ENCODE peak calls at places on chromosomes 2 and 18, in six cellular contexts. D, G, F, C, Y and J are unnamed samples.
A peak's percentile ranks its signal among the peaks of the same experiment; 100 is the strongest.

GRCh38 chr2:127669056-127669455 is 6.3 kb downstream of the LIMS2 start:
- DNase-seq in C (no peak), Y (no peak), F (no peak), G (no peak), D (no peak), J (no peak)

GRCh38 chr2:62344472-62344871 is 148.6 kb downstream of the B3GNT2 start:
- DNase-seq in G (no peak), F (peak; percentile 9), D (peak; percentile 95), C (no peak), Y (no peak), J (no peak)

GRCh38 chr18:3666526-3667254 is 216.7 kb downstream of the TGIF1 start:
- DNase-seq in G (no peak), C (no peak), F (no peak), D (no peak), Y (no peak), J (no peak)

GRCh38 chr2:162520959-162521358 is 177.0 kb downstream of the GCA start:
- DNase-seq in F (no peak), G (no peak), D (peak; percentile 5), C (no peak), Y (no peak), J (no peak)

GRCh38 chr2:112582314-112582746 is 2.1 kb upstream of the CHCHD5 start:
- DNase-seq in Y (no peak), D (peak; percentile 59), C (peak; percentile 82), F (no peak), G (no peak), J (no peak)

GRCh38 chr2:231926761-231927565 is 767 bp upstream of the NPPC start:
- DNase-seq in G (no peak), D (peak; percentile 54), Y (no peak), C (no peak), F (no peak), J (no peak)

GRCh38 chr18:79784965-79785770 is 12.6 kb upstream of the KCNG2 start:
- DNase-seq in F (no peak), G (no peak), D (no peak), Y (no peak), C (peak; percentile 28), J (no peak)

GRCh38 chr18:2529154-2529553 is 42.2 kb downstream of the METTL4 start:
- DNase-seq in F (no peak), C (no peak), D (no peak), G (no peak), Y (no peak), J (no peak)

GRCh38 chr2:217399288-217399687 is 539.4 kb upstream of the TNP1 start:
- DNase-seq in Y (no peak), C (peak; percentile 20), F (no peak), G (no peak), D (no peak), J (no peak)

DNA sequence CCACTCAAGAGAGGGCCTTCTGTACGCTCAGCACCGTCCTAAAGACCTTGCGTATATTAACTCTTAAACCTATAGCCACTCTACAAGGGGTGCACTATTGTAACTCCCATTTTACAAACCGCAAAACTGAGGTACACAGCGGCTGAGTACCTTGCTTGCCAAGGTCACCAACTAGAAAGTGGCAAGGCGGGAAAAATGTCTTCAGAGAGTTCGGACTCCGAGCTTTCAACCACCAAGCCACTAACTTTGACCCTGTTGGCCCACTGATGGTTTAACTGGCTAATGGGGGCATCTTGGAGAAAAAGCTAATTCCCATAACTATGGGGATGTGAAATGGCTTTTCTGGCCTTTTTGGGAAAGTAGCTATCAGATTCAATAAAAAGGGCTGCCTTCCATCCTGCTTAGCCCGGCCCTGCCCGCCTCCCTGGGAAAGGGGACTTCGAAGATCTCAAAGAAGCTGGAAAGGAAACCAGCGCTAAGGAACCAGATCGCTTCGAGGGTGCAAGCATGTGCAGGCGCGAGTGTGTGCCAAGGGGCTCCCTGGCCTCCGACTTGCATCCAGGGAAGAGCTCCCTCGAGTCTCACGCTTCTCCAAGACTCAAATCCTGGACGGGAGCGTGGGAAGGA is 2.4 kb upstream of the SP5 start:
- DNase-seq in C (no peak), D (no peak), Y (no peak), F (no peak), G (no peak), J (no peak)
- H3K4me3 ChIP-seq in C (no peak overlapping the region), D (no peak overlapping the region), Y (no peak overlapping the region), F (no peak overlapping the region), G (no peak overlapping the region), J (no peak overlapping the region)

DNA sequence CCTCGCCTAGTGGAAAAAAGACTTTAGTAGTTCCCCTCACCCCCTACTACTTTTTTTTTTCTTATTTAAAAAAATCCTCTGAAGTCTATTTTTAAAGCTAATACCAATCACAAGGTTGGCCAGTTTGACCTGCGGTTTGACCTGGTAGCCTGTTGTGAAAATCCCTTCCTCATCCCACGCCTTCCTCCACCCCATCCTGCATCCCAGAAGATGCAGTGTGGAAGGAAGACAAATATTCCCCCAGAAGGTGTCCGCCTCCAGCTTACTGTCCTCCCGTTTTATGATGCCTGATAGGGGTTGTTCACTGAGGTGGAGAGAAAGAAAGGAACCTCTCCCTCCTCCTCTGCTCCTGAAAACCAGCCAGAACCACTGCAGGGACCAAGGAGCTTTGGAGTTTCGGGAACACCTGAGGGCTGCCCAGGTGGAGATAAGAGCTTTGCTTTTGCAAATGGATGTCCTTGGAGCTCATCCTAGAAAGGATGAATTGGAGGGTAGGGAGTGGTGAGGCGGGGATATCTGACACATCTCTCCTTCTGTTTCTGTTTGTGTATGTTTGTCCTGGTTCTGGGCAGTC is 909 bp downstream of the ATP6V1C2 start:
- DNase-seq in F (no peak), D (no peak), C (no peak), Y (no peak), G (no peak), J (no peak)
- H3K4me3 ChIP-seq in F (peak overlapping the region; percentile 44), D (no peak overlapping the region), C (peak overlapping the region; percentile 50), Y (peak overlapping the region; percentile 59), G (peak overlapping the region; percentile 51), J (peak overlapping the region; percentile 74)

DNA sequence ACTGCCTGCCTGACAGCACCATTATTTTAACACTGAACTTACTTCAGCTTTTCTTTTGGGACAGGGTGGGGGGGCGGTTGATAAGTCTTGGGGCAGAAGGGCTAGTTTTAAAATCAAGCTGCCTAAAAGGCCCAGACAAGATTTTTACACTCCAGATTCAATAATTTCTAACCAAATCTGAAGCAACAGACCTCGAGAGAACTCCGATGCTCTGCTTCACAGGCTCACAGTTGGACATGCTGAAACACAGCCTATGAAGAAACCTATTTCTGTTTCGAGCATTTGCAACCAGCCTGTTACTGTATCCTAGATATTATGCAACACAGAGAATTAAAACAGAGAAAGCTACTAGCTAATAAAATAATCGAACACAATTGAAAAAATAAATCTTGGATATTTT is 1.3 kb upstream of the MYT1L start:
- DNase-seq in Y (no peak), G (no peak), F (no peak), C (no peak), D (no peak), J (no peak)
- H3K4me3 ChIP-seq in Y (no peak overlapping the region), G (no peak overlapping the region), F (no peak overlapping the region), C (no peak overlapping the region), D (no peak overlapping the region), J (no peak overlapping the region)

DNA sequence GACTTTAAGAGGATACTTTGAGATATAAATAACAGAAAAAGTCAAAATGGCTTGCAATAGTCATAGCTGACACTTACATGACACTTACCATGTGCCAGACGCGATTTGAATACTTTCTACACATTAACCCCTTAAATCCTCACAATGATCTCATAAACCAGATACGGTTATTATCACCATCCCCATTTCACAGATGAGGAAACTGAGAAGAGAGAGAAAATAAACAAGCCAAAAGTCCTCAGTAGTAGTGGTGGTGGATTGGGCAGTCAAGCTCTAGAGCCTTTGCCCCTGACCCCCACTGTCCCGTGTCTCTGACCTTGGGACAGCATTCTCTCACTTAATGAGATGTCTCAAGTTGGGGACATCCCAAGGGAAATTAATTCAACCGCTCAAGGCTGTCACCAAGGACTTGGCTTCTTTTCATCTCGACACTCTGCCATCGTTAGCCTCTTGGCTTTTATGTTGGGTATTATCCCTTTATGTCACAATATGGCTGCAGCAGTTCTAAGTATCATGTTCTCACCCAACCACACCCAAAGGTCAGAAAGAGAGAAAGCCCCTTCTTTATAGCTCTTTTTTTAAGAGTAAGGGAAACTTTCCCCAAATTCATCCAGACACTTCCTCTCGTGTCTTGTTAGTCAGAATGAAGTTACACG is 105.1 kb upstream of the TAF1B start:
- DNase-seq in D (no peak), G (no peak), C (no peak), F (no peak), Y (no peak), J (no peak)
- H3K4me3 ChIP-seq in D (no peak overlapping the region), G (no peak overlapping the region), C (no peak overlapping the region), F (no peak overlapping the region), Y (no peak overlapping the region), J (no peak overlapping the region)

DNA sequence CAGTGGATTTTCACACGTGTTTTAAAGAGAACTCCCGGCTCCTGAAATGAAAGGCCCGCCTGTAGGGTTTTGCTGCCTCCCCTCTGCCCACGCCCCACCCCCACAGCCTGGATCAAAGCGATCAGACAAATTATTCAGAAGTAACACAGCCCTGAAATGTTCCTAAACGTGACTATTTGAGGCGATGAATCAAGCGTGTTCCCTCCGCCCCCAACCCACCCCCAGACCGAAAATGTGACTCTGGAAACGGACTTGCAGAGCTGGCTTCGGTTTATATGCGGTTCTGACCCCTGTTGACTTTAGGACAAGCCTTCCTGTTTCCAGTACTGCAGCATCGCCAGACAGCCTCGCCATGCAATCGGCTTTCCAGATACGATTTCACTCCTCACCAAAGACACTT is 28.8 kb upstream of the SMIM21 start:
- DNase-seq in Y (no peak), C (no peak), D (no peak), F (no peak), G (no peak), J (no peak)
- H3K4me3 ChIP-seq in Y (peak overlapping the region; percentile 61), C (no peak overlapping the region), D (no peak overlapping the region), F (peak overlapping the region; percentile 36), G (peak overlapping the region; percentile 54), J (peak overlapping the region; percentile 67)

GRCh38 chr18:32730620-32731021 is 42.2 kb downstream of the KLHL14 start:
- DNase-seq in Y (no peak), F (no peak), D (peak; percentile 19), G (no peak), C (peak; percentile 16), J (no peak)
- H3K4me3 ChIP-seq in Y (peak overlapping the region; percentile 61), F (peak overlapping the region; percentile 39), D (peak overlapping the region; percentile 48), G (peak overlapping the region; percentile 41), C (peak overlapping the region; percentile 46), J (peak overlapping the region; percentile 31)